ENCODE peak calls at places on chromosomes 6 and 20, in ten cellular contexts. Z, A, E, X, R, J, K, B, Q and I are unnamed samples.

GRCh38 chr20:10971096-10971495 is 297.3 kb upstream of the JAG1 start:
- DNase-seq in K (no peak), R (no peak), J (no peak), E (no peak), Z (no peak), B (no peak), A (no peak), Q (no peak), X (no peak), I (no peak)

GRCh38 chr20:17888044-17888443 is 80.5 kb downstream of the SNX5 start:
- DNase-seq in Q (no peak), R (no peak), E (no peak), B (no peak), A (no peak), J (no peak), K (no peak), X (no peak), Z (no peak), I (no peak)

GRCh38 chr20:4275689-4276088 is 260.3 kb upstream of the RNF24 start:
- DNase-seq in E (no peak), R (no peak), B (no peak), J (no peak), K (no peak), Z (no peak), A (no peak), Q (no peak), X (no peak), I (no peak)

GRCh38 chr6:155126727-155127439 is 131.8 kb downstream of the TIAM2 start:
- DNase-seq in E (no peak), B (peak), A (no peak), J (no peak), Q (no peak), Z (no peak), X (no peak), K (no peak), R (no peak), I (no peak)

GRCh38 chr6:35368038-35368887 is 25.9 kb downstream of the PPARD start:
- DNase-seq in J (no peak), A (peak), Z (no peak), Q (no peak), K (no peak), E (no peak), R (no peak), X (no peak), B (peak), I (no peak)

GRCh38 chr6:132395015-132395597 is 6.2 kb downstream of the MOXD1 start:
- DNase-seq in R (no peak), Z (no peak), J (no peak), E (no peak), K (no peak), Q (no peak), X (no peak), B (no peak), A (no peak), I (no peak)

GRCh38 chr6:134739299-134740090 is 210.4 kb downstream of the ALDH8A1 start:
- DNase-seq in J (no peak), A (no peak), E (no peak), B (no peak), X (no peak), K (no peak), Q (no peak), R (no peak), Z (no peak), I (no peak)

GRCh38 chr6:72977114-72977513 is 248.2 kb downstream of the KHDC1L start:
- DNase-seq in A (no peak), E (no peak), R (no peak), J (no peak), K (no peak), B (peak), X (no peak), Q (no peak), Z (no peak), I (no peak)

GRCh38 chr6:19796452-19796851 is 40.7 kb upstream of the ID4 start:
- DNase-seq in E (no peak), R (no peak), K (no peak), Z (no peak), A (no peak), Q (no peak), B (no peak), J (no peak), X (no peak), I (no peak)

GRCh38 chr6:88983532-88983931 is 20.1 kb upstream of the RNGTT start:
- DNase-seq in J (no peak), A (no peak), K (no peak), Z (no peak), Q (no peak), B (peak), E (no peak), X (no peak), R (no peak), I (no peak)

GRCh38 chr6:161684721-161685120 is 410.9 kb upstream of the AGPAT4 start:
- DNase-seq in X (no peak), B (no peak), R (no peak), A (no peak), J (no peak), Z (no peak), E (no peak), Q (no peak), K (no peak), I (no peak)

GRCh38 chr6:152474341-152474740 is 162.8 kb downstream of the SYNE1 start:
- DNase-seq in J (no peak), Q (no peak), X (no peak), A (no peak), K (no peak), Z (no peak), R (no peak), E (no peak), B (no peak), I (no peak)

GRCh38 chr6:166996406-166996805 is 2.8 kb upstream of the CEP43 start:
- DNase-seq in A (no peak), R (no peak), J (no peak), E (no peak), B (no peak), Q (no peak), K (no peak), Z (no peak), X (no peak), I (no peak)

GRCh38 chr6:1916334-1916985 is 306.7 kb downstream of the FOXC1 start:
- DNase-seq in A (no peak), Z (no peak), X (no peak), E (no peak), K (no peak), R (no peak), Q (no peak), B (no peak), J (no peak), I (no peak)

GRCh38 chr6:144090384-144090783 is 5.0 kb downstream of the SF3B5 start:
- DNase-seq in J (no peak), B (no peak), R (no peak), E (no peak), A (no peak), Q (no peak), Z (no peak), X (no peak), K (no peak), I (no peak)

GRCh38 chr6:8027965-8028651 is 36.1 kb downstream of the BLOC1S5 start:
- DNase-seq in X (no peak), Q (no peak), E (no peak), J (no peak), Z (no peak), B (no peak), K (no peak), R (no peak), A (no peak), I (no peak)

GRCh38 chr20:12594410-12595130 is 414.2 kb upstream of the SPTLC3 start:
- DNase-seq in X (no peak), R (no peak), E (no peak), K (no peak), Z (no peak), A (no peak), J (no peak), B (no peak), Q (no peak), I (no peak)

GRCh38 chr6:6826961-6827360 is 238.4 kb downstream of the LY86 start:
- DNase-seq in Q (no peak), R (no peak), B (no peak), E (no peak), J (no peak), X (no peak), K (no peak), A (no peak), Z (no peak), I (no peak)

GRCh38 chr6:133961831-133962230 is 8.8 kb downstream of the TBPL1 start:
- DNase-seq in K (no peak), B (no peak), A (no peak), X (no peak), R (no peak), J (no peak), Z (no peak), E (no peak), Q (no peak), I (no peak)

GRCh38 chr6:82570083-82570482 is 206.5 kb downstream of the TPBG start:
- DNase-seq in B (no peak), X (no peak), J (no peak), K (no peak), R (no peak), Q (no peak), Z (no peak), A (no peak), E (no peak), I (no peak)

GRCh38 chr6:152267967-152268845 is 369.0 kb downstream of the SYNE1 start:
- DNase-seq in A (no peak), K (no peak), J (no peak), E (no peak), Z (no peak), Q (no peak), B (peak), R (no peak), X (no peak), I (no peak)

GRCh38 chr20:39107741-39108140 is 145.6 kb downstream of the DHX35 start:
- DNase-seq in X (no peak), K (no peak), R (no peak), Z (no peak), B (no peak), E (no peak), J (no peak), A (no peak), Q (no peak), I (no peak)

GRCh38 chr6:42166444-42167141 is 6.6 kb upstream of the GUCA1A start:
- DNase-seq in J (peak), R (no peak), Z (no peak), Q (peak), X (peak), E (peak), K (peak), A (no peak), B (peak), I (peak)

GRCh38 chr6:118559659-118560058 is 11.6 kb downstream of the PLN start:
- DNase-seq in K (no peak), B (no peak), E (no peak), J (no peak), X (no peak), Q (no peak), A (no peak), R (no peak), Z (no peak), I (no peak)

GRCh38 chr20:48760403-48760889 is 67.4 kb downstream of the PREX1 start:
- DNase-seq in B (peak), E (no peak), Z (no peak), Q (no peak), X (peak), A (peak), J (no peak), K (no peak), R (no peak), I (no peak)

GRCh38 chr6:129416337-129416990 is 293.5 kb downstream of the ARHGAP18 start:
- DNase-seq in R (no peak), Q (peak), Z (no peak), X (no peak), B (no peak), A (no peak), J (no peak), E (no peak), K (no peak), I (no peak)

GRCh38 chr6:119467478-119468081 is 118.0 kb upstream of the MAN1A1 start:
- DNase-seq in Q (no peak), R (no peak), J (no peak), B (no peak), A (no peak), Z (no peak), E (no peak), X (no peak), K (no peak), I (no peak)

GRCh38 chr6:92281571-92282076 is 1137.7 kb downstream of the EPHA7 start:
- DNase-seq in B (no peak), J (no peak), X (no peak), A (no peak), Q (no peak), Z (no peak), R (no peak), K (no peak), E (no peak), I (no peak)

GRCh38 chr20:44470327-44470726 is 5.3 kb upstream of the TTPAL start:
- DNase-seq in J (peak), Q (no peak), B (no peak), Z (no peak), K (no peak), R (no peak), A (no peak), E (peak), X (no peak), I (no peak)

GRCh38 chr6:108260126-108260808 is 573 bp downstream of the SNX3 start:
- DNase-seq in Z (no peak), B (peak), R (peak), J (peak), K (no peak), A (no peak), X (no peak), E (peak), Q (no peak), I (no peak)

GRCh38 chr6:68559052-68559451 is 76.0 kb upstream of the ADGRB3 start:
- DNase-seq in A (no peak), R (no peak), K (no peak), J (no peak), X (no peak), B (no peak), Q (no peak), E (no peak), Z (no peak), I (no peak)

GRCh38 chr20:50110141-50111047 is 2.6 kb downstream of the UBE2V1 start:
- DNase-seq in K (no peak), Z (no peak), J (peak), Q (no peak), R (no peak), A (peak), B (peak), X (no peak), E (no peak), I (peak)
- H3K4me3 ChIP-seq in K (no peak), Z (peak), J (peak), Q (no peak), R (no peak), A (peak), B (peak), X (peak), E (no peak), I (no peak)

DNA sequence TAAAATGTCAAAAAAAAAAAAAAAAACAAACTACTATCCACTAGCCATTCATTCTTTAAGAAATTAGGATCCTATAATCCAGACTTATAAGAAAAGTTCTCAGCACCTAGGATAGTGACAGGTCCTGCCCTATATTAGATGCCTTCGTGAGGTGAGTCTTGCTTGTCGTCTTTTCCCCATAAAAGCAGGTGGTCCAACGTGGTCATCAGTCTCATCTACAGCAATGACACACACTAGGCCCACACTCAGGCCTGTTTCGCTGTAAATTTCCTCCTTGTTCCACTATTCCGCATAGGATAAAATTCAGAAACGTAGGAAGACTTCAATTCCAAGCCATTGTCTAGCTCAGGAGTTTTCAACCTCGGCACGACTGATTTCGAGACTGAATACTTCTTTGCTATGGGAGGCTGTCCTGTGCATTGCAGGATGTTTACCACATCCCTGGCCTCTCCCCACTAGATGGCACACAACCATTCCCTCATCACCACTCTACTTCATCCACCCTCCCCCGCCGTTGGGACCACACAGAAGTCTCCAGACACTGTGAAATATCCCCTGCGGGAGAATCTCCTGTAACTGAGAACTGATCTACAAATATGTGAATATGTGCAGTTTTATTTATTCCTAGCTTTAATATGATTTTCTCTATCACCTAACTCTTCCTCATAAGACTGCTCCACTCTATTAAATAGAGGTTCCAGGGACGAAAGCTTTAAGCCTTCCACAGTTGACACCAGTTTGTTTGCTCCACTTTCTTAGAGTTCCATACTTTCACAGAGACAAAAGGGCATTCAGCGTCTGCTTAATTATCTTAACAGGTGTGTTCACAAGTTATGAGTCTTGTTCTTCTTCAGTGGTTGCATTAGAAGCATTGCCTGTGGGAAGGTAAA is 346.3 kb downstream of the BMP2 start:
- DNase-seq in J (no peak), Z (no peak), X (peak), B (peak), K (no peak), R (no peak), Q (peak), E (peak), A (no peak), I (peak)
- TF ChIP-seq CTCF in J (no peak), Z (peak), X (peak), B (peak), K (no peak), R (peak), Q (peak), E (peak), A (no peak), I (peak)

DNA sequence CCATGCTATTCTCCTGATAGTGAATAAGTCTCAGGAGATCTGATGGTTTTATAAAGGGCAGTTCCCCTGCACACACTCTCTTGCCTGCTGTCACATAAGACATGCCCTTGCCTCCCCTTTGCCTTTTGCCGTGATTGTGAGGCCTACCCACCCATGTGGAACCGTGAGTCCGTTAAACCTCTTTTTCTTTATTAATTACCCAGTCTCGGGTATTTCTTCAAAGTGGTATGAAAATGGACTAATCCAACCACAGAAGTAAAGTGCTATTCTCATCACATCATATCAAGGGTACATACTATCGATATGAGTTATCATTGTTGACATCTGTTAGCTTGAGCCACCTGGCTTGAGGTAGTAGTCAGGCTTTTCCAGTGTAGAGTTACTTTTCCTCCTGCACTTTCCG is 2.3 kb downstream of the MANBAL start:
- DNase-seq in Q (no peak), E (no peak), J (no peak), K (no peak), A (peak), R (no peak), Z (no peak), B (peak), X (no peak), I (no peak)
- H3K4me3 ChIP-seq in Q (no peak), E (no peak), J (no peak), K (no peak), A (peak), R (no peak), Z (no peak), B (peak), X (no peak), I (no peak)

DNA sequence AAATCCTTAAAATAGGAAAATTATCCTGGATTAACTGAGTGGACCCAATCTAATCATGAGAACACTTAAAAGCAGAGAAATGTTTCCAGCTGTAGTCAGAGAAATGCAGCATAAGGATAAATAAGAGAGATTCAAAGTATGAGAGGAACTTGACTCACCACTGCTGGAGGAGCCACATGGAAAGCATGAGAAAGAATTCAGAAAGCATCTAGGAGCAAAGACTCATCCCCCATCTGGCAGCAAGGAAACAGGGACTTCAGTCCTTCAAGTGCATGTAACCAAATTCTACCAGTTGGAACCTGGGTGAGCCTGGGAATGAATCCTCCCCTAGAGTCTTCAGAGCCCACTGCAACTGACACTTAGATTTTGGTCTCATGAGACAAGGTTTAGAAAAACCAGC is 33.7 kb downstream of the RNF146 start:
- DNase-seq in Q (no peak), E (no peak), A (no peak), K (no peak), J (no peak), Z (no peak), R (no peak), B (no peak), X (no peak), I (no peak)
- TF ChIP-seq CTCF in Q (no peak), E (no peak), A (no peak), K (no peak), J (no peak), Z (no peak), R (no peak), B (no peak), X (no peak), I (no peak)

DNA sequence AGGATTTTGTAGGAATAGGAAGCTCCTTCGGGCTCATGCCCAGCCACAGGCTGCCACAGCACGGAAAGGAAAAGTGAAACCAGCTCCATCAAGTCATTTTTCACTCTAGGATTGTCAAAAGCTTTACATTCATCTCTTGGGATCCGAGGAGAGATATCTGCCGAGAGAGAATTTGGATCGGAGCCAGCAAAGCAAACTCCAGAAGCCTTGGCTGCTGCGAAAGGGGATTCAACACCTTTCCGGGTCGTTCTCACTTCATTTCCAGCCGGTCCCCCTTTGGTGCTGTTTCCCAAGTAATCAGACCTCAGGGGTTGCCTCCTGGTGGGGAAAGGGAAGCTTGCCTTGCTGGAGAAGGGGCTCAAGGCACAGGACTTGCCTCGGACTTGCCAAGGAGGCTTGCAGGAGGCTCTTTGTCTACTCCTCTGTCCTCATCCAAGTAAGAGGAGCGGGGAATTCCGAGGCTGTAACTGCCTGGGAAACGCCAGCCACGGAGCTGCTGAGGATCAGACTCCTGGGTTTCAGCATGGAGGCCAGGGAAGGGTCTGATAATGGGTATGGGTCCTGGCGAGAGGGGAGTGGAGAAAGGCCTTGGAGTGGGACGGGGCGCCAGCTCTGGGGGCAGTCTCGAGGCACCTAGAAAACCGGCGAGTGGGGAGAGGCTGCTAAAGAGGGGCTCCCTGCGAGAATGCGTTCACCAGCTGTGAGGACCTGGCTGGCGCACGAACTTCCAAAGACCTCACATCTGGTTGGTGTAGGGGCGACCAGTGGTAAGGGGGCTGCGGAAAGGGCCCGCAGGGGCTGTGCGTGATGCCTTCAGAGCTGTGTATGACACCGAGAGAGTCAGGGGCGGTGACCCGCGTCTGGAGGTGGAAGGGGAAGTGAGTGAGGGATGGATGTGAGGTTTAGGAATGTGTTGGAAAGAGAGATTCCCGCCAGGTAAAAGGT is 702 bp downstream of the ETV7 start:
- DNase-seq in X (no peak), A (no peak), B (no peak), R (peak), Z (no peak), J (peak), K (peak), E (peak), Q (peak), I (no peak)
- H3K4me3 ChIP-seq in X (peak), A (peak), B (peak), R (peak), Z (peak), J (peak), K (peak), E (peak), Q (peak), I (peak)